ENCODE peak calls at places on chromosomes 13 and 19, in ten cellular contexts. R, J, M, U, B, D, C, L, K and S are unnamed samples.

GRCh38 chr13:66659291-66660012 is 570.7 kb downstream of the PCDH9 start:
- ATAC-seq in R (no peak), J (peak), M (no peak), U (no peak), B (no peak), D (no peak), C (no peak), L (peak), K (no peak), S (peak)

GRCh38 chr13:26837997-26838396 is 77.4 kb upstream of the GPR12 start:
- ATAC-seq in R (no peak), J (no peak), M (no peak), U (no peak), B (no peak), D (no peak), C (peak), L (peak), K (no peak), S (no peak)

GRCh38 chr13:110374644-110375370 is 67.7 kb downstream of the COL4A2 start:
- ATAC-seq in R (peak), J (no peak), M (no peak), U (peak), B (no peak), D (no peak), C (no peak), L (no peak), K (no peak), S (no peak)

GRCh38 chr13:24119593-24120508 is 40.7 kb upstream of the SPATA13 start:
- ATAC-seq in R (no peak), J (no peak), M (no peak), U (peak), B (no peak), D (no peak), C (no peak), L (no peak), K (no peak), S (no peak)

GRCh38 chr13:24153979-24154378 is 6.5 kb upstream of the SPATA13 start:
- ATAC-seq in R (peak), J (no peak), M (no peak), U (peak), B (no peak), D (no peak), C (no peak), L (no peak), K (no peak), S (no peak)

GRCh38 chr19:17553256-17553655 is 2.2 kb upstream of the COLGALT1 start:
- ATAC-seq in R (no peak), J (peak), M (no peak), U (no peak), B (no peak), D (no peak), C (no peak), L (no peak), K (no peak), S (no peak)

GRCh38 chr19:42199440-42200115 is 17.9 kb downstream of the DEDD2 start:
- ATAC-seq in R (peak), J (peak), M (peak), U (peak), B (peak), D (peak), C (peak), L (peak), K (peak), S (peak)

GRCh38 chr19:56079609-56080008 is 41.5 kb downstream of the ZNF787 start:
- ATAC-seq in R (no peak), J (no peak), M (no peak), U (no peak), B (no peak), D (no peak), C (no peak), L (no peak), K (no peak), S (no peak)

GRCh38 chr13:18964942-18965341 is 216.7 kb downstream of the TUBA3C start:
- ATAC-seq in R (no peak), J (no peak), M (no peak), U (no peak), B (no peak), D (no peak), C (no peak), L (no peak), K (no peak), S (no peak)

GRCh38 chr19:19403373-19403901 is 2.0 kb upstream of the GATAD2A start:
- ATAC-seq in R (peak), J (peak), M (no peak), U (no peak), B (no peak), D (peak), C (peak), L (peak), K (no peak), S (no peak)

GRCh38 chr13:31327157-31327556 is 127.4 kb downstream of the B3GLCT start:
- ATAC-seq in R (no peak), J (no peak), M (no peak), U (no peak), B (no peak), D (no peak), C (no peak), L (no peak), K (no peak), S (no peak)

GRCh38 chr13:112762690-112763080 is 72.8 kb downstream of the ATP11A start:
- ATAC-seq in R (peak), J (no peak), M (no peak), U (no peak), B (no peak), D (no peak), C (no peak), L (no peak), K (no peak), S (no peak)

GRCh38 chr13:33218020-33218419 is 67.5 kb downstream of the STARD13 start:
- ATAC-seq in R (peak), J (no peak), M (no peak), U (peak), B (no peak), D (no peak), C (peak), L (peak), K (no peak), S (no peak)

GRCh38 chr13:80931118-80931517 is 590.2 kb upstream of the SPRY2 start:
- ATAC-seq in R (no peak), J (no peak), M (no peak), U (no peak), B (no peak), D (no peak), C (no peak), L (no peak), K (no peak), S (no peak)

GRCh38 chr19:7421941-7422744 is 66.7 kb downstream of the PEX11G start:
- ATAC-seq in R (no peak), J (no peak), M (no peak), U (no peak), B (no peak), D (no peak), C (peak), L (peak), K (no peak), S (no peak)

GRCh38 chr13:64293923-64294322 is 2878.3 kb upstream of the PCDH20 start:
- ATAC-seq in R (no peak), J (no peak), M (no peak), U (no peak), B (no peak), D (no peak), C (no peak), L (no peak), K (no peak), S (no peak)

GRCh38 chr19:42079886-42080763 is 4.2 kb downstream of the ZNF574 start:
- ATAC-seq in R (no peak), J (no peak), M (no peak), U (no peak), B (no peak), D (no peak), C (no peak), L (no peak), K (no peak), S (no peak)